ENCODE peak calls at places on chromosomes 11 and 22, in four cellular contexts. One of them, this sample, is unnamed.
A peak's percentile ranks its signal among the peaks of the same experiment; 100 is the strongest.

GRCh38 chr11:2804189-2804588 is 81.4 kb downstream of the CDKN1C start:
- DNase-seq in upper lobe of right lung: peak; percentile 55
- DNase-seq in H54: no peak
- DNase-seq in stimulated activated CD4-positive, alpha-beta T cell treated with anti-CD3 and anti-CD28 coated beads, Interleukin-2, amount 100 ng/mL, for 48 hours: no peak
- DNase-seq in this sample: no peak

GRCh38 chr11:45858751-45859398 is 11.6 kb downstream of the CRY2 start:
- DNase-seq in H54: no peak
- DNase-seq in stimulated activated CD4-positive, alpha-beta T cell treated with anti-CD3 and anti-CD28 coated beads, Interleukin-2, amount 100 ng/mL, for 48 hours: no peak
- DNase-seq in upper lobe of right lung: no peak
- DNase-seq in this sample: no peak

GRCh38 chr11:440065-441042 is 1.5 kb downstream of the ANO9 start:
- DNase-seq in H54: no peak
- DNase-seq in stimulated activated CD4-positive, alpha-beta T cell treated with anti-CD3 and anti-CD28 coated beads, Interleukin-2, amount 100 ng/mL, for 48 hours: no peak
- DNase-seq in upper lobe of right lung: no peak
- DNase-seq in this sample: no peak

GRCh38 chr11:92865352-92865751 is 104.1 kb upstream of the MTNR1B start:
- DNase-seq in stimulated activated CD4-positive, alpha-beta T cell treated with anti-CD3 and anti-CD28 coated beads, Interleukin-2, amount 100 ng/mL, for 48 hours: no peak
- DNase-seq in upper lobe of right lung: no peak
- DNase-seq in H54: no peak
- DNase-seq in this sample: no peak

GRCh38 chr11:101138245-101138930 is 8.8 kb upstream of the PGR start:
- DNase-seq in H54: no peak
- DNase-seq in upper lobe of right lung: no peak
- DNase-seq in stimulated activated CD4-positive, alpha-beta T cell treated with anti-CD3 and anti-CD28 coated beads, Interleukin-2, amount 100 ng/mL, for 48 hours: no peak
- DNase-seq in this sample: no peak

GRCh38 chr22:20793386-20794131 is 19.6 kb downstream of the SERPIND1 start:
- DNase-seq in upper lobe of right lung: no peak
- DNase-seq in H54: no peak
- DNase-seq in stimulated activated CD4-positive, alpha-beta T cell treated with anti-CD3 and anti-CD28 coated beads, Interleukin-2, amount 100 ng/mL, for 48 hours: no peak
- DNase-seq in this sample: no peak

GRCh38 chr11:118251858-118252652 is at the start of gene MPZL3:
- DNase-seq in stimulated activated CD4-positive, alpha-beta T cell treated with anti-CD3 and anti-CD28 coated beads, Interleukin-2, amount 100 ng/mL, for 48 hours: peak; percentile 73
- DNase-seq in upper lobe of right lung: peak; percentile 90
- DNase-seq in H54: peak; percentile 20
- DNase-seq in this sample: peak; percentile 30

GRCh38 chr11:85643255-85643654 is 4.5 kb upstream of the TMEM126A start:
- DNase-seq in H54: no peak
- DNase-seq in upper lobe of right lung: no peak
- DNase-seq in stimulated activated CD4-positive, alpha-beta T cell treated with anti-CD3 and anti-CD28 coated beads, Interleukin-2, amount 100 ng/mL, for 48 hours: no peak
- DNase-seq in this sample: no peak

GRCh38 chr11:68690671-68691401 is 6.5 kb downstream of the GAL start:
- DNase-seq in upper lobe of right lung: no peak
- DNase-seq in H54: no peak
- DNase-seq in stimulated activated CD4-positive, alpha-beta T cell treated with anti-CD3 and anti-CD28 coated beads, Interleukin-2, amount 100 ng/mL, for 48 hours: no peak
- DNase-seq in this sample: no peak

GRCh38 chr11:132260636-132261035 is 890.2 kb downstream of the NTM start:
- DNase-seq in stimulated activated CD4-positive, alpha-beta T cell treated with anti-CD3 and anti-CD28 coated beads, Interleukin-2, amount 100 ng/mL, for 48 hours: no peak
- DNase-seq in H54: no peak
- DNase-seq in upper lobe of right lung: no peak
- DNase-seq in this sample: no peak

GRCh38 chr11:118634435-118635236 is 27.2 kb downstream of the PHLDB1 start:
- DNase-seq in H54: no peak
- DNase-seq in stimulated activated CD4-positive, alpha-beta T cell treated with anti-CD3 and anti-CD28 coated beads, Interleukin-2, amount 100 ng/mL, for 48 hours: no peak
- DNase-seq in upper lobe of right lung: peak; percentile 92
- DNase-seq in this sample: peak; percentile 22

GRCh38 chr11:126434950-126435335 is 79.5 kb downstream of the ST3GAL4 start:
- DNase-seq in stimulated activated CD4-positive, alpha-beta T cell treated with anti-CD3 and anti-CD28 coated beads, Interleukin-2, amount 100 ng/mL, for 48 hours: no peak
- DNase-seq in upper lobe of right lung: no peak
- DNase-seq in H54: no peak
- DNase-seq in this sample: no peak

GRCh38 chr11:119835804-119836203 is 106.8 kb upstream of the NECTIN1 start:
- DNase-seq in H54: no peak
- DNase-seq in upper lobe of right lung: no peak
- DNase-seq in stimulated activated CD4-positive, alpha-beta T cell treated with anti-CD3 and anti-CD28 coated beads, Interleukin-2, amount 100 ng/mL, for 48 hours: no peak
- DNase-seq in this sample: no peak

GRCh38 chr22:27682438-27682837 is 119.1 kb downstream of the MN1 start:
- DNase-seq in H54: no peak
- DNase-seq in stimulated activated CD4-positive, alpha-beta T cell treated with anti-CD3 and anti-CD28 coated beads, Interleukin-2, amount 100 ng/mL, for 48 hours: no peak
- DNase-seq in upper lobe of right lung: no peak
- DNase-seq in this sample: no peak

GRCh38 chr11:45654741-45655283 is 10.6 kb downstream of the CHST1 start:
- DNase-seq in H54: no peak
- DNase-seq in stimulated activated CD4-positive, alpha-beta T cell treated with anti-CD3 and anti-CD28 coated beads, Interleukin-2, amount 100 ng/mL, for 48 hours: no peak
- DNase-seq in upper lobe of right lung: no peak
- DNase-seq in this sample: no peak

GRCh38 chr11:75249704-75250103 is 9.1 kb downstream of the TPBGL start:
- DNase-seq in stimulated activated CD4-positive, alpha-beta T cell treated with anti-CD3 and anti-CD28 coated beads, Interleukin-2, amount 100 ng/mL, for 48 hours: no peak
- DNase-seq in H54: no peak
- DNase-seq in upper lobe of right lung: peak; percentile 29
- DNase-seq in this sample: no peak

GRCh38 chr11:68375337-68375736 is 62.9 kb downstream of the LRP5 start:
- DNase-seq in upper lobe of right lung: no peak
- DNase-seq in stimulated activated CD4-positive, alpha-beta T cell treated with anti-CD3 and anti-CD28 coated beads, Interleukin-2, amount 100 ng/mL, for 48 hours: no peak
- DNase-seq in H54: no peak
- DNase-seq in this sample: no peak

GRCh38 chr11:97269527-97269926 is 879.7 kb downstream of the JRKL start:
- DNase-seq in stimulated activated CD4-positive, alpha-beta T cell treated with anti-CD3 and anti-CD28 coated beads, Interleukin-2, amount 100 ng/mL, for 48 hours: no peak
- DNase-seq in upper lobe of right lung: no peak
- DNase-seq in H54: peak; percentile 0
- DNase-seq in this sample: no peak

GRCh38 chr11:1650034-1650917 is 20.7 kb downstream of the KRTAP5-5 start:
- DNase-seq in upper lobe of right lung: no peak
- DNase-seq in stimulated activated CD4-positive, alpha-beta T cell treated with anti-CD3 and anti-CD28 coated beads, Interleukin-2, amount 100 ng/mL, for 48 hours: no peak
- DNase-seq in H54: no peak
- DNase-seq in this sample: no peak

GRCh38 chr11:59088164-59088563 is 2.1 kb downstream of the GLYATL1B start:
- DNase-seq in upper lobe of right lung: no peak
- DNase-seq in H54: no peak
- DNase-seq in stimulated activated CD4-positive, alpha-beta T cell treated with anti-CD3 and anti-CD28 coated beads, Interleukin-2, amount 100 ng/mL, for 48 hours: no peak
- DNase-seq in this sample: no peak

GRCh38 chr22:48719978-48720661 is 1107.6 kb downstream of the BRD1 start:
- DNase-seq in H54: no peak
- DNase-seq in stimulated activated CD4-positive, alpha-beta T cell treated with anti-CD3 and anti-CD28 coated beads, Interleukin-2, amount 100 ng/mL, for 48 hours: no peak
- DNase-seq in upper lobe of right lung: peak; percentile 35
- DNase-seq in this sample: no peak

GRCh38 chr11:77151804-77152513 is 23.9 kb downstream of the MYO7A start:
- DNase-seq in H54: no peak
- DNase-seq in upper lobe of right lung: no peak
- DNase-seq in stimulated activated CD4-positive, alpha-beta T cell treated with anti-CD3 and anti-CD28 coated beads, Interleukin-2, amount 100 ng/mL, for 48 hours: peak; percentile 51
- DNase-seq in this sample: peak; percentile 62

GRCh38 chr22:30262917-30263741 is 3.5 kb downstream of the OSM start:
- DNase-seq in H54: no peak
- DNase-seq in upper lobe of right lung: peak; percentile 84
- DNase-seq in stimulated activated CD4-positive, alpha-beta T cell treated with anti-CD3 and anti-CD28 coated beads, Interleukin-2, amount 100 ng/mL, for 48 hours: peak; percentile 85
- DNase-seq in this sample: peak; percentile 24

GRCh38 chr11:1499261-1499890 is 12.8 kb upstream of the MOB2 start:
- DNase-seq in H54: no peak
- DNase-seq in stimulated activated CD4-positive, alpha-beta T cell treated with anti-CD3 and anti-CD28 coated beads, Interleukin-2, amount 100 ng/mL, for 48 hours: no peak
- DNase-seq in upper lobe of right lung: peak; percentile 64
- DNase-seq in this sample: no peak

GRCh38 chr11:119352857-119353260 is 6.4 kb upstream of the MFRP start:
- DNase-seq in stimulated activated CD4-positive, alpha-beta T cell treated with anti-CD3 and anti-CD28 coated beads, Interleukin-2, amount 100 ng/mL, for 48 hours: no peak
- DNase-seq in upper lobe of right lung: no peak
- DNase-seq in H54: no peak
- DNase-seq in this sample: no peak

GRCh38 chr11:93577291-93577690 is 34.1 kb upstream of the SMCO4 start:
- DNase-seq in upper lobe of right lung: no peak
- DNase-seq in H54: no peak
- DNase-seq in stimulated activated CD4-positive, alpha-beta T cell treated with anti-CD3 and anti-CD28 coated beads, Interleukin-2, amount 100 ng/mL, for 48 hours: no peak
- DNase-seq in this sample: no peak

GRCh38 chr11:108034952-108035351 is 26.3 kb downstream of the CUL5 start:
- DNase-seq in upper lobe of right lung: no peak
- DNase-seq in H54: no peak
- DNase-seq in stimulated activated CD4-positive, alpha-beta T cell treated with anti-CD3 and anti-CD28 coated beads, Interleukin-2, amount 100 ng/mL, for 48 hours: no peak
- DNase-seq in this sample: no peak

GRCh38 chr11:122748968-122749687 is 89.2 kb upstream of the CRTAM start:
- DNase-seq in stimulated activated CD4-positive, alpha-beta T cell treated with anti-CD3 and anti-CD28 coated beads, Interleukin-2, amount 100 ng/mL, for 48 hours: peak; percentile 43
- DNase-seq in H54: peak; percentile 52
- DNase-seq in upper lobe of right lung: peak; percentile 49
- DNase-seq in this sample: peak; percentile 44

GRCh38 chr22:49240016-49240380 is 587.7 kb downstream of the BRD1 start:
- DNase-seq in stimulated activated CD4-positive, alpha-beta T cell treated with anti-CD3 and anti-CD28 coated beads, Interleukin-2, amount 100 ng/mL, for 48 hours: no peak
- DNase-seq in H54: no peak
- DNase-seq in upper lobe of right lung: no peak
- DNase-seq in this sample: no peak

GRCh38 chr11:76810151-76810853 is 27.1 kb downstream of the TSKU start:
- DNase-seq in H54: no peak
- DNase-seq in stimulated activated CD4-positive, alpha-beta T cell treated with anti-CD3 and anti-CD28 coated beads, Interleukin-2, amount 100 ng/mL, for 48 hours: peak; percentile 59
- DNase-seq in upper lobe of right lung: no peak
- DNase-seq in this sample: no peak

GRCh38 chr22:28883917-28884753 is 763 bp downstream of the ZNRF3 start:
- DNase-seq in upper lobe of right lung: peak; percentile 82
- DNase-seq in H54: no peak
- DNase-seq in stimulated activated CD4-positive, alpha-beta T cell treated with anti-CD3 and anti-CD28 coated beads, Interleukin-2, amount 100 ng/mL, for 48 hours: no peak
- DNase-seq in this sample: no peak

GRCh38 chr11:109957601-109958000 is 135.6 kb upstream of the ZC3H12C start:
- DNase-seq in H54: no peak
- DNase-seq in stimulated activated CD4-positive, alpha-beta T cell treated with anti-CD3 and anti-CD28 coated beads, Interleukin-2, amount 100 ng/mL, for 48 hours: no peak
- DNase-seq in upper lobe of right lung: no peak
- DNase-seq in this sample: no peak

GRCh38 chr11:126359431-126360048 is 4.1 kb downstream of the ST3GAL4 start:
- DNase-seq in stimulated activated CD4-positive, alpha-beta T cell treated with anti-CD3 and anti-CD28 coated beads, Interleukin-2, amount 100 ng/mL, for 48 hours: no peak
- DNase-seq in H54: no peak
- DNase-seq in upper lobe of right lung: peak; percentile 76
- DNase-seq in this sample: peak; percentile 76

GRCh38 chr22:50089231-50090140 is at the start of gene MOV10L1:
- DNase-seq in stimulated activated CD4-positive, alpha-beta T cell treated with anti-CD3 and anti-CD28 coated beads, Interleukin-2, amount 100 ng/mL, for 48 hours: no peak
- DNase-seq in upper lobe of right lung: no peak
- DNase-seq in H54: no peak
- DNase-seq in this sample: no peak

GRCh38 chr11:133824593-133824992 is 20.7 kb downstream of the SPATA19 start:
- DNase-seq in H54: no peak
- DNase-seq in stimulated activated CD4-positive, alpha-beta T cell treated with anti-CD3 and anti-CD28 coated beads, Interleukin-2, amount 100 ng/mL, for 48 hours: no peak
- DNase-seq in upper lobe of right lung: no peak
- DNase-seq in this sample: no peak

GRCh38 chr22:19812910-19813309 is 41.8 kb downstream of the GNB1L start:
- DNase-seq in stimulated activated CD4-positive, alpha-beta T cell treated with anti-CD3 and anti-CD28 coated beads, Interleukin-2, amount 100 ng/mL, for 48 hours: no peak
- DNase-seq in H54: no peak
- DNase-seq in upper lobe of right lung: no peak
- DNase-seq in this sample: no peak

GRCh38 chr11:31939004-31939403 is 127.9 kb upstream of the PAX6 start:
- DNase-seq in stimulated activated CD4-positive, alpha-beta T cell treated with anti-CD3 and anti-CD28 coated beads, Interleukin-2, amount 100 ng/mL, for 48 hours: no peak
- DNase-seq in H54: no peak
- DNase-seq in upper lobe of right lung: no peak
- DNase-seq in this sample: no peak

GRCh38 chr11:57103899-57104605 is 77.7 kb upstream of the LRRC55 start:
- DNase-seq in stimulated activated CD4-positive, alpha-beta T cell treated with anti-CD3 and anti-CD28 coated beads, Interleukin-2, amount 100 ng/mL, for 48 hours: no peak
- DNase-seq in H54: no peak
- DNase-seq in upper lobe of right lung: no peak
- DNase-seq in this sample: no peak

GRCh38 chr11:2586091-2586792 is 113.6 kb downstream of the KCNQ1OT1 start:
- DNase-seq in H54: no peak
- DNase-seq in upper lobe of right lung: peak; percentile 49
- DNase-seq in stimulated activated CD4-positive, alpha-beta T cell treated with anti-CD3 and anti-CD28 coated beads, Interleukin-2, amount 100 ng/mL, for 48 hours: no peak
- DNase-seq in this sample: no peak